ENCODE peak calls at places on chromosomes 5 and 9, in five cellular contexts. D is foreskin fibroblast, X is prostate gland, I is body of pancreas, P is fibroblast of mammary gland. T is an unnamed sample.
A peak's percentile ranks its signal among the peaks of the same experiment; 100 is the strongest.

GRCh38 chr5:176590035-176590729 is 19.8 kb downstream of the GPRIN1 start:
- DNase-seq in D (no peak), X (no peak), I (no peak), P (no peak), T (peak; percentile 63)

GRCh38 chr5:26343801-26344310 is 694.5 kb downstream of the CDH9 start:
- DNase-seq in D (no peak), X (no peak), I (no peak), P (no peak), T (no peak)

GRCh38 chr5:10528056-10528816 is 35.6 kb upstream of the ANKRD33B start:
- DNase-seq in D (peak; percentile 46), X (no peak), I (no peak), P (peak; percentile 90), T (peak; percentile 89)

GRCh38 chr9:136098210-136098609 is 3.1 kb upstream of the NACC2 start:
- DNase-seq in D (no peak), X (no peak), I (no peak), P (no peak), T (no peak)

GRCh38 chr9:92151691-92152393 is 36.6 kb upstream of the SPTLC1 start:
- DNase-seq in D (peak; percentile 81), X (peak; percentile 85), I (no peak), P (peak; percentile 87), T (peak; percentile 78)

GRCh38 chr5:109239501-109239900 is 170.3 kb downstream of the PJA2 start:
- DNase-seq in D (no peak), X (no peak), I (no peak), P (no peak), T (no peak)

GRCh38 chr5:14167211-14167845 is 24.2 kb downstream of the TRIO start:
- DNase-seq in D (peak; percentile 48), X (no peak), I (no peak), P (peak; percentile 76), T (peak; percentile 66)

GRCh38 chr9:112020680-112021596 is 124.3 kb downstream of the UGCG start:
- DNase-seq in D (peak; percentile 66), X (no peak), I (no peak), P (peak; percentile 89), T (peak; percentile 91)

GRCh38 chr9:136741885-136742568 is 713 bp downstream of the LCN10 start:
- DNase-seq in D (no peak), X (no peak), I (no peak), P (no peak), T (no peak)

GRCh38 chr5:145203193-145203592 is 631.9 kb downstream of the PRELID2 start:
- DNase-seq in D (no peak), X (no peak), I (no peak), P (peak; percentile 1), T (no peak)

GRCh38 chr9:127248241-127248640 is 16.3 kb upstream of the GARNL3 start:
- DNase-seq in D (no peak), X (no peak), I (no peak), P (no peak), T (peak; percentile 33)

GRCh38 chr5:60852940-60853339 is 8.9 kb upstream of the ELOVL7 start:
- DNase-seq in D (no peak), X (no peak), I (no peak), P (no peak), T (no peak)

GRCh38 chr9:115306860-115307259 is 188.9 kb upstream of the TNC start:
- DNase-seq in D (no peak), X (no peak), I (no peak), P (peak; percentile 56), T (no peak)

GRCh38 chr5:177515580-177515979 is 1.2 kb downstream of the DDX41 start:
- DNase-seq in D (no peak), X (no peak), I (no peak), P (no peak), T (no peak)

GRCh38 chr5:31086839-31087415 is 106.6 kb upstream of the CDH6 start:
- DNase-seq in D (no peak), X (no peak), I (no peak), P (no peak), T (no peak)

GRCh38 chr5:110087829-110088228 is 398.1 kb downstream of the MAN2A1 start:
- DNase-seq in D (peak; percentile 19), X (no peak), I (no peak), P (peak; percentile 86), T (peak; percentile 58)

GRCh38 chr5:148957591-148958202 is 105.2 kb downstream of the SH3TC2 start:
- DNase-seq in D (no peak), X (no peak), I (peak; percentile 32), P (peak; percentile 17), T (peak; percentile 61)

GRCh38 chr5:26981750-26982149 is 56.6 kb downstream of the CDH9 start:
- DNase-seq in D (no peak), X (no peak), I (no peak), P (no peak), T (no peak)

GRCh38 chr5:16740046-16740445 is 123.2 kb upstream of the RETREG1 start:
- DNase-seq in D (no peak), X (no peak), I (no peak), P (no peak), T (no peak)

GRCh38 chr5:11234501-11234911 is 473.5 kb upstream of the DAP start:
- DNase-seq in D (no peak), X (no peak), I (no peak), P (no peak), T (no peak)

GRCh38 chr5:24045034-24045433 is 537.6 kb downstream of the PRDM9 start:
- DNase-seq in D (no peak), X (no peak), I (no peak), P (no peak), T (no peak)

GRCh38 chr5:41788800-41789395 is 81.3 kb downstream of the OXCT1 start:
- DNase-seq in D (peak; percentile 25), X (no peak), I (no peak), P (peak; percentile 73), T (peak; percentile 7)

GRCh38 chr9:97543568-97543967 is 42.1 kb downstream of the TMOD1 start:
- DNase-seq in D (no peak), X (no peak), I (no peak), P (no peak), T (peak; percentile 60)

GRCh38 chr5:171509467-171509866 is 90.0 kb downstream of the FGF18 start:
- DNase-seq in D (no peak), X (no peak), I (no peak), P (no peak), T (no peak)

GRCh38 chr5:40437452-40437861 is 242.3 kb upstream of the PTGER4 start:
- DNase-seq in D (peak; percentile 85), X (no peak), I (no peak), P (peak; percentile 91), T (peak; percentile 87)

GRCh38 chr9:21294325-21294724 is 10.8 kb downstream of the IFNA5 start:
- DNase-seq in D (peak; percentile 26), X (peak; percentile 46), I (no peak), P (peak; percentile 63), T (peak; percentile 91)

GRCh38 chr9:21294904-21295538 is 10.1 kb downstream of the IFNA5 start:
- DNase-seq in D (no peak), X (no peak), I (no peak), P (no peak), T (no peak)

DNA sequence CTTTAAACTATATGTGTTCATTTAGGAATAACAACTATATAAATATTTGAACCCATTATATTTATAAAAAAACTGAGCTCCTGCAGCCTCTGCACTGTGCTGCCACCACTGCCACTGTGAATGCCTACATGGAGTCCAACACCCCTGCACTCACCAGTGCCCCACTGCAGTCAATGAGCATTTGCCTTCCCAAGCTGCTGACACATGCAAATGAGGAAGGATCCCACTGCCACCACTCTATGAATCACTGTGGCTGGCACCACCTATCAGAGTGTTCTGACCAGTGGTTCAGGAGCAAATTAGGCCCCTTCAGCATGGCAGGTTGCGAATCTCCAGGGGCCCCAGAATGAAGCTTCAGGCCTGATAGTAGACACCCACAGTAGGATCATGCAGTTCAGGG is 9.1 kb downstream of the IFNA5 start:
- DNase-seq in D (no peak), X (no peak), I (no peak), P (no peak), T (no peak)
- TF ChIP-seq CTCF in D (no peak), X (no peak), I (no peak), P (no peak), T (no peak)

GRCh38 chr5:7096294-7096693 is 299.6 kb upstream of the ADCY2 start:
- DNase-seq in D (no peak), X (no peak), I (no peak), P (no peak), T (no peak)

DNA sequence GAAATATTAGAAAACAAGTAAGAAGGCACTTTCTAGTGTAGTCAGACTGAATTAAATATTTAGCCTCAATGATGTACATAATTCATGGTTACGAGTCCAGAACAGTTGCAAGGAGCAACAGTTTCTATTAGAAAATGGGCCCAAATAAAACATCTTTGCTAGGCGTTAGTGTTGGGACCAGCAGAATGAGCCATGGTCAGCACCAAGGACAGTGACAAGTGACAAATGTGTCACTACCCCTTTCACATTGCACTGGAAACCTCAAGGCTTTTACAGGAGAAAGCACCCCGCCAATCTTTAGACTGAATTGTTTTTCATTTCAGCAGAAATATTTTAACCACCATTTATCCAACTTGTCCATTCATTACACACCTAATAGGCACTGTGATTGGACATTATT is 301.3 kb upstream of the ADCY2 start:
- DNase-seq in D (no peak), X (no peak), I (no peak), P (no peak), T (peak; percentile 14)
- H3K4me3 ChIP-seq in D (no peak overlapping the region), X (no peak overlapping the region), I (no peak overlapping the region), P (no peak overlapping the region), T (no peak overlapping the region)

DNA sequence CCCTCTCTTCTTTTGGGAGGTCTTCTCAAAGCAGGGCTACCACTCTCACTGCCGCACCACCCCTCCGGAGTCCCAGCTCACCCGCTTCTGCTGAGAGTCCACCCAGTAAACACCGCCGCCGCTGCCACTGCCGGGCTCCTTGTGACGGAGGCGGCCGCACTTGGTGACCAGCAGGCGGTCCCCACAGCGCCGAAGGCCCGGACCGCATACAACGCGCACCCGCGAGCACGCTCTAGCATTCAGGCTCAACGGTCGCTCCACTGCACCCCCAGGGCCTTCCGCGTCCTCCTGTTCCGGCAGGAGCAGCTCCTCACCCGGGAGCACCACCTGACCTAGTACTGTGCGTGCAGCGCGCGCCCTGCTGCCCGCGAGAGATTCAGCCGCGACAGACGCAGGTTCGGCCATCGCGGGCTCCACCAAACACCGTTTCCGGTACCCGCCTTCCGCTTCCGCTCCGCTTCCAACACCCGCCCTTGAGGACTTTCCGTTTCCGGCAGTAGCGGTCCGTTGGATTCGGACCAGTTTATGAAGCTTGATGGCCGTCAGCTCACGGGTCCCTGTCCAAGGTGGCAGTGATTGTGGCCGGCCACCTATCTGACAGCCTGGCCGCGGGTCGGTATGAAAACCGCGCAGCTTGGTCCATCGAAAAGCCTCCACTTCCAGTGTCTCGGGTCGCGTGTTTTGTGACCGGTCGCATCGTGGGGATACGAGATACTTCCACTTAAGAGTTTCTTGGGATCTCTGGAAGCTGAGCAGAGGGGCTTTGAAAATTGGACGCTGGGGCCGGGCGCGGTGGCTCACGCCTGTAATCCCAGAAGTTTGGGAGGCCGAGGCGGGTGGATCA is at the start of gene EXOSC3:
- DNase-seq in D (peak; percentile 89), X (peak; percentile 85), I (peak; percentile 86), P (peak; percentile 91), T (peak; percentile 95)
- TF ChIP-seq CTCF in D (no peak), X (no peak), I (peak; percentile 34), P (no peak), T (no peak)

DNA sequence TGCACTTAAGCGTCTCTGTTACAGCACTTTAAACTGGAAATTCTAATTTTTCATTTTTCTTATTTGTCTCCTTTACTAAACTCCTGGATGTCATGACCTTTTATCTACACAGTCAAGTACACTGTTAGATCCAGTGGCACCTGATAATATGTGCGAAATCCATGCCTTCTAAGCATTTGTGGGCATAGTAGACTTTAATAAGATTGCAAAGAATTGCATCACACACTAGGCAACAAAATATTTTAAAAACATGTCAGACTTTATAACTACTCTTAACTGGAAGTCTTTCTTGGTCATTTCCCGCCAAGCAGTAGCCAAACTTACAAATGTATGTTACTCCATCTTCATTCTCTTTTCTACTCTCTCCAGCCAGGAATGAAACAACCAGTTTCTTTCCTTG is 5.0 kb upstream of the SPINK1 start:
- DNase-seq in D (no peak), X (no peak), I (no peak), P (no peak), T (no peak)
- H3K4me3 ChIP-seq in D (no peak overlapping the region), X (no peak overlapping the region), I (no peak overlapping the region), P (no peak overlapping the region), T (no peak overlapping the region)